ENCODE peak calls at places on chromosomes 16 and 17, in nine cellular contexts. S is stomach; D is kidney tubule cell; P is amygdala; A is hippocampal formation; N is neural crest cell; Q is non-pigmented ciliary epithelial cell; T is stimulated activated effector memory CD8-positive, alpha-beta T cell treated with anti-CD3 and anti-CD28 coated beads, Interleukin-12 subunit alpha, Interleukin-12 subunit beta, amount 100 ng/mL, for 72 hours; Z is head of caudate nucleus. Y is an unnamed sample.
A peak's percentile ranks its signal among the peaks of the same experiment; 100 is the strongest.

GRCh38 chr17:39231587-39232551 is 6.1 kb upstream of the STAC2 start:
- DNase-seq in N (peak; percentile 60), T (no peak), Q (no peak), D (no peak), P (no peak), S (peak; percentile 49), A (no peak), Z (peak; percentile 53), Y (no peak)

GRCh38 chr16:1913327-1914083 is 4.7 kb downstream of the HS3ST6 start:
- DNase-seq in A (no peak), Q (no peak), Z (no peak), N (no peak), P (no peak), S (peak; percentile 83), D (no peak), T (no peak), Y (no peak)

GRCh38 chr16:86225905-86226371 is 284.4 kb upstream of the FOXF1 start:
- DNase-seq in S (peak; percentile 22), P (no peak), D (no peak), T (no peak), Z (no peak), N (no peak), A (no peak), Q (no peak), Y (no peak)

GRCh38 chr16:89695086-89695874 is 6.2 kb downstream of the SPATA2L start:
- DNase-seq in A (no peak), S (no peak), N (no peak), D (no peak), P (no peak), Z (peak; percentile 21), T (no peak), Q (no peak), Y (no peak)

GRCh38 chr16:85571813-85572619 is 41.1 kb upstream of the GSE1 start:
- DNase-seq in D (no peak), N (no peak), Q (no peak), S (no peak), Z (no peak), A (no peak), P (no peak), T (no peak), Y (no peak)

GRCh38 chr17:17463821-17464220 is 13.0 kb upstream of the MED9 start:
- DNase-seq in A (no peak), Q (no peak), P (no peak), T (no peak), S (no peak), D (no peak), Z (no peak), N (no peak), Y (peak; percentile 36)

GRCh38 chr16:47058295-47059086 is 85.0 kb upstream of the DNAJA2 start:
- DNase-seq in D (peak; percentile 45), N (no peak), P (no peak), A (no peak), Q (no peak), Z (no peak), T (no peak), S (no peak), Y (no peak)

GRCh38 chr17:56653877-56654276 is 60.4 kb downstream of the NOG start:
- DNase-seq in Z (no peak), P (no peak), A (no peak), Q (peak; percentile 9), S (no peak), N (peak; percentile 16), D (peak; percentile 74), T (no peak), Y (no peak)

GRCh38 chr16:57301126-57301817 is 16.8 kb upstream of the PLLP start:
- DNase-seq in Z (peak; percentile 57), N (no peak), A (no peak), S (no peak), D (no peak), Q (no peak), T (no peak), P (no peak), Y (no peak)

GRCh38 chr16:11530171-11530940 is 56.4 kb downstream of the LITAF start:
- DNase-seq in N (no peak), Z (no peak), Q (no peak), D (peak; percentile 66), A (no peak), P (no peak), S (no peak), T (no peak), Y (no peak)

GRCh38 chr17:7855643-7856080 is 796 bp downstream of the TMEM88 start:
- DNase-seq in S (no peak), T (no peak), N (peak; percentile 27), A (no peak), D (no peak), Q (no peak), Z (no peak), P (no peak), Y (no peak)

GRCh38 chr17:36714789-36715188 is 113.4 kb downstream of the MRM1 start:
- DNase-seq in D (no peak), P (no peak), T (no peak), N (no peak), A (no peak), Z (no peak), Q (no peak), S (no peak), Y (no peak)

GRCh38 chr16:75111514-75112280 is 4.9 kb downstream of the LDHD start:
- DNase-seq in A (no peak), N (no peak), Q (no peak), P (no peak), T (no peak), S (no peak), Z (no peak), D (no peak), Y (no peak)

GRCh38 chr16:51922476-51922875 is 624.5 kb downstream of the TOX3 start:
- DNase-seq in N (no peak), A (no peak), S (no peak), Z (no peak), T (no peak), Q (no peak), D (no peak), P (no peak), Y (no peak)

GRCh38 chr16:83110221-83110768 is 483.5 kb downstream of the CDH13 start:
- DNase-seq in N (no peak), Z (no peak), T (no peak), S (no peak), Q (no peak), A (no peak), P (no peak), D (no peak), Y (no peak)

GRCh38 chr16:85462405-85463227 is 150.5 kb upstream of the GSE1 start:
- DNase-seq in Q (no peak), T (no peak), Z (no peak), N (no peak), P (no peak), A (no peak), D (no peak), S (peak; percentile 51), Y (no peak)

GRCh38 chr16:67807148-67807682 is 526 bp downstream of the TSNAXIP1 start:
- DNase-seq in Z (no peak), P (no peak), T (no peak), S (no peak), Q (no peak), A (no peak), D (no peak), N (no peak), Y (no peak)

GRCh38 chr16:57190136-57190535 is 4.0 kb downstream of the RSPRY1 start:
- DNase-seq in D (no peak), P (no peak), N (no peak), A (no peak), Z (no peak), T (no peak), Q (no peak), S (no peak), Y (no peak)

GRCh38 chr16:4380131-4381063 is 8.7 kb downstream of the VASN start:
- DNase-seq in D (peak; percentile 63), N (no peak), S (no peak), T (no peak), Q (no peak), A (no peak), Z (no peak), P (no peak), Y (no peak)

GRCh38 chr16:87686697-87687570 is 78.9 kb downstream of the KLHDC4 start:
- DNase-seq in T (no peak), D (peak; percentile 67), S (no peak), P (no peak), A (no peak), Z (no peak), N (no peak), Q (no peak), Y (no peak)

GRCh38 chr17:59627269-59627668 is 7.6 kb downstream of the CLTC start:
- DNase-seq in A (no peak), S (no peak), Z (no peak), Q (no peak), T (no peak), P (no peak), N (no peak), D (no peak), Y (no peak)

Y was measured in C1 segment of cervical spinal cord.